ENCODE peak calls at places on chromosomes 1 and 21, in ten cellular contexts. A is breast epithelium, Q is H1, B is HCT116, L is stomach, D is GM23338, C is spleen, K is Panc1, T is sigmoid colon, Z is vagina. H is an unnamed sample.

GRCh38 chr1:43893020-43893419 is 40.6 kb upstream of the ARTN start:
- DNase-seq in A (no peak), Q (no peak), B (no peak), L (no peak), D (no peak), C (no peak), K (no peak), T (no peak), Z (no peak), H (no peak)

GRCh38 chr1:197519741-197520334 is 251.8 kb downstream of the CRB1 start:
- DNase-seq in A (no peak), Q (no peak), B (peak), L (no peak), D (peak), C (no peak), K (no peak), T (no peak), Z (no peak), H (peak)

GRCh38 chr1:97088386-97088785 is 366.8 kb downstream of the PTBP2 start:
- DNase-seq in A (no peak), Q (no peak), B (no peak), L (no peak), D (no peak), C (no peak), K (no peak), T (no peak), Z (no peak), H (peak)

GRCh38 chr1:150925080-150925479 is 1.1 kb upstream of the SETDB1 start:
- DNase-seq in A (no peak), Q (no peak), B (no peak), L (no peak), D (peak), C (peak), K (no peak), T (no peak), Z (no peak), H (peak)

GRCh38 chr1:61452354-61452990 is 272.5 kb downstream of the TM2D1 start:
- DNase-seq in A (no peak), Q (no peak), B (no peak), L (no peak), D (no peak), C (no peak), K (no peak), T (no peak), Z (no peak), H (no peak)

GRCh38 chr1:211603191-211603701 is 24.3 kb upstream of the SLC30A1 start:
- DNase-seq in A (no peak), Q (no peak), B (no peak), L (no peak), D (no peak), C (no peak), K (no peak), T (no peak), Z (no peak), H (no peak)

GRCh38 chr1:247865416-247865815 is 8.4 kb downstream of the TRIM58 start:
- DNase-seq in A (no peak), Q (no peak), B (no peak), L (no peak), D (no peak), C (no peak), K (no peak), T (no peak), Z (no peak), H (no peak)

GRCh38 chr1:219147571-219148019 is 26.1 kb upstream of the LYPLAL1 start:
- DNase-seq in A (no peak), Q (no peak), B (no peak), L (no peak), D (no peak), C (no peak), K (no peak), T (no peak), Z (no peak), H (no peak)

GRCh38 chr21:45558044-45558721 is 15.9 kb upstream of the SLC19A1 start:
- DNase-seq in A (peak), Q (no peak), B (no peak), L (peak), D (no peak), C (peak), K (no peak), T (peak), Z (no peak), H (no peak)

GRCh38 chr1:112618114-112618720 is 724 bp downstream of the ST7L start:
- DNase-seq in A (no peak), Q (no peak), B (no peak), L (no peak), D (no peak), C (no peak), K (no peak), T (no peak), Z (no peak), H (peak)

GRCh38 chr1:112618721-112619517 is at the start of gene ST7L:
- DNase-seq in A (peak), Q (peak), B (peak), L (peak), D (peak), C (peak), K (no peak), T (peak), Z (peak), H (peak)

GRCh38 chr1:185257947-185258203 is 59.2 kb downstream of the IVNS1ABP start:
- DNase-seq in A (no peak), Q (no peak), B (no peak), L (no peak), D (no peak), C (no peak), K (no peak), T (no peak), Z (no peak), H (no peak)

GRCh38 chr21:33230518-33231324 is 983 bp downstream of the IFNAR2 start:
- DNase-seq in A (no peak), Q (no peak), B (no peak), L (no peak), D (peak), C (peak), K (no peak), T (peak), Z (no peak), H (peak)
- TF ChIP-seq CTCF in A (no peak), Q (peak), B (no peak), L (no peak), D (peak), C (peak), K (peak), T (no peak), Z (no peak), H (no peak)

GRCh38 chr1:37479255-37480124 is 5.1 kb downstream of the ZC3H12A start:
- DNase-seq in A (peak), Q (no peak), B (peak), L (peak), D (no peak), C (peak), K (no peak), T (peak), Z (peak), H (peak)
- TF ChIP-seq POLR2AphosphoS5 in A (peak), Q (no peak), B (no peak), L (peak), D (no peak), C (peak), K (no peak), T (peak), Z (peak), H (no peak)

DNA sequence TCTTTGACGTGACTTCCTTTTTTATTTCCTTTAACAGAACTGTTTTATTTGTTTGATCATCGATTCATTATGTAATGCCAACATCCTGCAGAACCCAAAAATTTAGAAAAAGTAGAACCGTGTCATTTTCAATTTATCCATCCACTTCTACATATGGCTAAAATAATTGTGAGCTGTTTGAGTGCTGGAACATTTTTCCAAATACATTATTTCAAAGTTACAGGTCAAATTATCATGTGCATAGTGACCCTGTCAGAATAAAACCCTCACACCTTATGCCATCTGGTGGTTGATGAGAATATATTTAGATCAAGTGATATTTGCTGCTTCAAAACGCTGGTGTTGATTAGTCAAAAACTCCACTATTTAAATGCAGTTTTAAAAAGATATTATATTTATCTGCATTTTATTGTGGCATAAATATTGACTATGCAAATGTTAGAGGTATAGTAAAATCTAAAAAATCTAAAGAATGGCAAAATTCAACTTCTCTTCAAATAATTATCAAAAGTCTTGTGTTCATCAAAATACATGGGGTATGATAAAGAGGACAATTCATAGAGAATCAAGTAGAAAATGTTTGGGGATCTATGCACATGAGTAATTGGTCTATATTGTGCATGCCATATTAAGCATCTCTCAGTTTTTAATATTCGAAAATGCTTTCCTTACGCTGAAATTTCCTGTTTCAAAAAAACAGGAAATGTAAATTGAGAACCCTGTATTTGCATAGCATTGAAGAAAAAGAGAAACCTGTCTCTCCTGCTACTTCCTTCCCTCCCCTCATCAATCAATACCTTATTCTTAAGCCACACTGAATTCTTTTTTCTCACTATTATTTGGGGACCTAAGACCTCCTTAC is 39.7 kb downstream of the UBE2U start:
- DNase-seq in A (no peak), Q (no peak), B (peak), L (no peak), D (peak), C (no peak), K (no peak), T (no peak), Z (no peak), H (peak)
- TF ChIP-seq CTCF in A (no peak), Q (peak), B (peak), L (peak), D (peak), C (peak), K (peak), T (peak), Z (peak), H (peak)

GRCh38 chr1:89609339-89609725 is 23.6 kb upstream of the LRRC8C start:
- DNase-seq in A (no peak), Q (no peak), B (no peak), L (no peak), D (no peak), C (no peak), K (no peak), T (no peak), Z (no peak), H (no peak)

GRCh38 chr1:89610457-89610991 is 22.4 kb upstream of the LRRC8C start:
- DNase-seq in A (no peak), Q (no peak), B (no peak), L (no peak), D (no peak), C (peak), K (no peak), T (no peak), Z (no peak), H (no peak)

GRCh38 chr1:89609781-89610456 is 23.0 kb upstream of the LRRC8C start:
- DNase-seq in A (no peak), Q (no peak), B (no peak), L (no peak), D (no peak), C (peak), K (no peak), T (no peak), Z (no peak), H (no peak)

GRCh38 chr1:89613928-89614327 is 19.0 kb upstream of the LRRC8C start:
- DNase-seq in A (no peak), Q (no peak), B (no peak), L (no peak), D (no peak), C (no peak), K (no peak), T (no peak), Z (no peak), H (no peak)

GRCh38 chr1:89611721-89612120 is 21.2 kb upstream of the LRRC8C start:
- DNase-seq in A (no peak), Q (no peak), B (no peak), L (no peak), D (no peak), C (no peak), K (no peak), T (no peak), Z (no peak), H (no peak)
- TF ChIP-seq POLR2AphosphoS5 in A (no peak), Q (no peak), B (no peak), L (no peak), D (no peak), C (no peak), K (no peak), T (no peak), Z (no peak), H (no peak)

DNA sequence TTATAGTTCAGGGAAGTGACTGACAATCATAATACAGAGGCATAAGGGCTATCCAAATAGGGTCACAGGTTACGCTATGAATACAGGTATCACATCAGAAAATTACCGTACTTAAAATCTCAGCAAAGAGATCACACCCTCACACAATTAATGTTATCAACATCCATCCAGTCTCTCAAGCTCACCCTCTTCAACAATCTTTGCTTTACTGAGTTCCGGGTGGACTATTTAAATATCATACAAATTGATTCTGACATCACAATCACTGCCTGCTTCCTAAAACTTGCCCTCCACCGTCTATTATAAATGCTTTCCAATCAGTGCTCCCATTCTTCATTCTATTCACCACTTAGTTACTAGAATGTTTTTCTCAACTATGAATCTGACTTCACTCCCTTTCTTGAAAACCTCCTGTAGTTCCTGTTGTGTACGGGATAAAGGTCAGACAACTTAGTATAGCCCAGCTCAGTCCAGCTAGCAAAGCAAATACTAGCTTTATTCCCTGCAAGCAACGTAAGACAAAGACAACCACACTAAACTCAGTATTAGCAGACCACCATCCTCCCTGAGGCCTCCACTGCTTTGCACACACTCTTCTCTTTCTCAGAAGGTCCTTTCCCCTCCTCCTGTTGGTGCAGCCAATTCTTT is 398.7 kb downstream of the SMYD3 start:
- DNase-seq in A (no peak), Q (no peak), B (no peak), L (no peak), D (no peak), C (no peak), K (no peak), T (no peak), Z (no peak), H (no peak)
- TF ChIP-seq CTCF in A (no peak), Q (no peak), B (no peak), L (no peak), D (no peak), C (no peak), K (no peak), T (no peak), Z (no peak), H (no peak)

GRCh38 chr1:111140680-111140967 is 601 bp downstream of the CEPT1 start:
- DNase-seq in A (peak), Q (no peak), B (no peak), L (peak), D (peak), C (no peak), K (no peak), T (no peak), Z (peak), H (peak)

GRCh38 chr1:111141245-111141644 is 1.2 kb downstream of the CEPT1 start:
- DNase-seq in A (no peak), Q (no peak), B (no peak), L (no peak), D (no peak), C (no peak), K (no peak), T (no peak), Z (no peak), H (peak)

GRCh38 chr1:111141803-111142202 is 1.8 kb downstream of the CEPT1 start:
- DNase-seq in A (no peak), Q (no peak), B (no peak), L (no peak), D (no peak), C (no peak), K (no peak), T (no peak), Z (no peak), H (no peak)

GRCh38 chr1:111139234-111139955 is 498 bp downstream of the DRAM2 start:
- DNase-seq in A (no peak), Q (no peak), B (peak), L (peak), D (peak), C (no peak), K (no peak), T (no peak), Z (no peak), H (peak)

GRCh38 chr1:111139956-111140679 is at the start of the genes CEPT1 and DRAM2:
- DNase-seq in A (peak), Q (peak), B (peak), L (peak), D (peak), C (peak), K (peak), T (peak), Z (peak), H (peak)
- TF ChIP-seq POLR2AphosphoS5 in A (peak), Q (peak), B (peak), L (peak), D (peak), C (peak), K (peak), T (peak), Z (peak), H (peak)

DNA sequence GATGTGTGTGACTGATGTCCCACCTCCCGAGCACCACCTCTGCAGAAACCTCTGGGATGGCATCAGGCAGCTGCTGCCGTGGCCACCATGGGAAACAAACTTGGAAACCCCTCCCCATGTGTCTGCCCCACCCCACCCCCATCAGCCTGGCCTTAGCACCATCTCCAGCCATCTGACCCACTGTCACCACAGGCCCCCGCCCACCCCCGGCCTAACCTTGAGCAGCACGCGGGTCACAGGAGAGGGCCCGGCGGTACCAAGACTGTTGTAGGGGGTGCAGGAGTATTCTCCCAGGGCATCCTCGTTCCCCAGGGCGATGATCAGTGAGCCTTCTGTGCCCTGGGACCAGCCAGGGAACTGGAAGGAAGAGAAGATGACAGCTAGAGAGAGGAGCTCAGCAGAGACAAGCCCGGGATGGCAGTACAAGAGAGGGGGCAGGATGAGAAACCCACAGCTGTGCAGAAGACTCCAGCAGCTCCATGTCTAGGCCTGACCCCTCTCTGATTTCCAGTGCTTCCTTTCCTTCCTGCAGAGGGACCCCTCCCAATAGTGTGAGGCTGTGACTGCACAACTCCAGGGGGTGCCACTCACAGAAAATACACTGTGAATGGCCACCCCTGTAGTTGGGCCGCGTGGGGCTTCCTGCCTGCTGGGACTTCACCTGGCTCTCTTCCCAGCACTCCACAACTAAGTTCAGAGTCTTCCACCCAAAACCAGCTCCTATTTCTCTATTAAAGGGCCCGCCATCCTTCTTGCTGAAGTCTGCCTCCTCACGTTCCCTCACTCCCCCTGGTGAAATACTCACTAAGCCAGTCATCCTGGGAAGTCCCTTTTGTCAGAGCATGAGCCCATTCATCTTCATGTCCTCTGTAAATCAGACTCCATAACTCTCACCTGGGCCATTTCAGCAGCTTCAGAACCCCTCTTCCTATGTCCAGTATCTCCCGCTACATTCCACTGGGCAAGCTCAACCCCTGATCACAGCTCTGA is 7.3 kb upstream of the TAGLN2 start:
- DNase-seq in A (no peak), Q (no peak), B (no peak), L (no peak), D (no peak), C (peak), K (no peak), T (no peak), Z (no peak), H (no peak)
- TF ChIP-seq CTCF in A (no peak), Q (no peak), B (no peak), L (no peak), D (no peak), C (no peak), K (no peak), T (no peak), Z (no peak), H (no peak)

GRCh38 chr1:117405042-117405441 is 37.8 kb downstream of the MAN1A2 start:
- DNase-seq in A (no peak), Q (no peak), B (no peak), L (no peak), D (no peak), C (no peak), K (no peak), T (no peak), Z (no peak), H (no peak)
- TF ChIP-seq POLR2AphosphoS5 in A (no peak), Q (no peak), B (no peak), L (no peak), D (no peak), C (no peak), K (no peak), T (no peak), Z (no peak), H (no peak)

GRCh38 chr21:41954654-41955499 is 1.1 kb upstream of the C2CD2 start:
- DNase-seq in A (no peak), Q (no peak), B (no peak), L (no peak), D (no peak), C (peak), K (no peak), T (no peak), Z (no peak), H (no peak)
- TF ChIP-seq CTCF in A (no peak), Q (no peak), B (no peak), L (no peak), D (no peak), C (no peak), K (no peak), T (no peak), Z (no peak), H (no peak)